ENCODE peak calls at places on chromosomes 2 and 18, in four cellular contexts. One of them, this sample, is unnamed.

GRCh38 chr18:13422541-13423147 is 204.1 kb downstream of the LDLRAD4 start:
- DNase-seq in HepG2: no peak
- DNase-seq in WTC11: no peak
- DNase-seq in K562: no peak
- DNase-seq in this sample: no peak

GRCh38 chr18:56139792-56140254 is 498.6 kb downstream of the TXNL1 start:
- DNase-seq in WTC11: no peak
- DNase-seq in K562: no peak
- DNase-seq in HepG2: no peak
- DNase-seq in this sample: no peak

GRCh38 chr2:128444816-128445532 is 126.3 kb upstream of the HS6ST1 start:
- DNase-seq in WTC11: no peak
- DNase-seq in K562: no peak
- DNase-seq in HepG2: no peak
- DNase-seq in this sample: no peak

GRCh38 chr2:26558271-26559043 is 80.5 kb upstream of the OTOF start:
- DNase-seq in K562: no peak
- DNase-seq in HepG2: no peak
- DNase-seq in WTC11: no peak
- DNase-seq in this sample: no peak

GRCh38 chr2:177281400-177282021 is 17.0 kb upstream of the NFE2L2 start:
- DNase-seq in WTC11: no peak
- DNase-seq in K562: no peak
- DNase-seq in HepG2: no peak
- DNase-seq in this sample: no peak

GRCh38 chr2:217756375-217757107 is 246.3 kb downstream of the TNS1 start:
- DNase-seq in K562: peak; percentile 75
- DNase-seq in HepG2: peak; percentile 29
- DNase-seq in WTC11: peak; percentile 93
- DNase-seq in this sample: peak; percentile 89

GRCh38 chr2:217445726-217446125 is 557.1 kb downstream of the TNS1 start:
- DNase-seq in WTC11: no peak
- DNase-seq in K562: no peak
- DNase-seq in HepG2: no peak
- DNase-seq in this sample: no peak

GRCh38 chr2:104862061-104862941 is 8.4 kb downstream of the POU3F3 start:
- DNase-seq in WTC11: peak; percentile 78
- DNase-seq in K562: no peak
- DNase-seq in HepG2: no peak
- DNase-seq in this sample: no peak

GRCh38 chr2:152762202-152762601 is 43.8 kb downstream of the ARL6IP6 start:
- DNase-seq in WTC11: no peak
- DNase-seq in K562: no peak
- DNase-seq in HepG2: no peak
- DNase-seq in this sample: no peak

GRCh38 chr2:100765481-100765880 is 54.5 kb upstream of the NPAS2 start:
- DNase-seq in HepG2: no peak
- DNase-seq in WTC11: no peak
- DNase-seq in K562: no peak
- DNase-seq in this sample: no peak

GRCh38 chr2:100766806-100767205 is 53.1 kb upstream of the NPAS2 start:
- DNase-seq in K562: no peak
- DNase-seq in WTC11: no peak
- DNase-seq in HepG2: no peak
- DNase-seq in this sample: no peak

GRCh38 chr2:100767224-100767653 is 52.7 kb upstream of the NPAS2 start:
- DNase-seq in K562: no peak
- DNase-seq in HepG2: no peak
- DNase-seq in WTC11: no peak
- DNase-seq in this sample: no peak

GRCh38 chr2:100771125-100771524 is 48.8 kb upstream of the NPAS2 start:
- DNase-seq in HepG2: no peak
- DNase-seq in K562: no peak
- DNase-seq in WTC11: no peak
- DNase-seq in this sample: no peak

GRCh38 chr2:100767810-100768806 is 51.8 kb upstream of the NPAS2 start:
- DNase-seq in HepG2: peak; percentile 76
- DNase-seq in WTC11: no peak
- DNase-seq in K562: no peak
- DNase-seq in this sample: no peak
- TF ChIP-seq SP1 in HepG2: no peak
- TF ChIP-seq SP1 in WTC11: no peak
- TF ChIP-seq SP1 in K562: no peak
- TF ChIP-seq SP1 in this sample: no peak

GRCh38 chr18:57942493-57942892 is 101.5 kb upstream of the NEDD4L start:
- DNase-seq in HepG2: no peak
- DNase-seq in WTC11: no peak
- DNase-seq in K562: no peak
- DNase-seq in this sample: no peak

GRCh38 chr18:57947117-57947516 is 96.9 kb upstream of the NEDD4L start:
- DNase-seq in HepG2: no peak
- DNase-seq in WTC11: no peak
- DNase-seq in K562: no peak
- DNase-seq in this sample: no peak

GRCh38 chr18:57940166-57940565 is 103.9 kb upstream of the NEDD4L start:
- DNase-seq in WTC11: no peak
- DNase-seq in K562: no peak
- DNase-seq in HepG2: no peak
- DNase-seq in this sample: no peak

GRCh38 chr18:57943723-57944122 is 100.3 kb upstream of the NEDD4L start:
- DNase-seq in HepG2: no peak
- DNase-seq in K562: no peak
- DNase-seq in WTC11: no peak
- DNase-seq in this sample: no peak

GRCh38 chr18:57942090-57942489 is 101.9 kb upstream of the NEDD4L start:
- DNase-seq in WTC11: no peak
- DNase-seq in K562: no peak
- DNase-seq in HepG2: no peak
- DNase-seq in this sample: no peak
- TF ChIP-seq ELF4 in WTC11: no peak
- TF ChIP-seq ELF4 in K562: no peak
- TF ChIP-seq ELF4 in HepG2: no peak
- TF ChIP-seq ELF4 in this sample: no peak

GRCh38 chr2:209876211-209876610 is 104.6 kb downstream of the UNC80 start:
- DNase-seq in WTC11: no peak
- DNase-seq in HepG2: no peak
- DNase-seq in K562: no peak
- DNase-seq in this sample: no peak

GRCh38 chr2:209868595-209868994 is 97.0 kb downstream of the UNC80 start:
- DNase-seq in HepG2: no peak
- DNase-seq in K562: no peak
- DNase-seq in WTC11: no peak
- DNase-seq in this sample: no peak

GRCh38 chr2:209875270-209875669 is 103.6 kb downstream of the UNC80 start:
- DNase-seq in WTC11: no peak
- DNase-seq in K562: no peak
- DNase-seq in HepG2: no peak
- DNase-seq in this sample: no peak

GRCh38 chr2:209870067-209870466 is 98.4 kb downstream of the UNC80 start:
- DNase-seq in K562: no peak
- DNase-seq in HepG2: no peak
- DNase-seq in WTC11: no peak
- DNase-seq in this sample: no peak

GRCh38 chr2:209872675-209873074 is 101.0 kb downstream of the UNC80 start:
- DNase-seq in HepG2: peak; percentile 34
- DNase-seq in K562: no peak
- DNase-seq in WTC11: peak; percentile 73
- DNase-seq in this sample: peak; percentile 15
- TF ChIP-seq SP1 in HepG2: no peak
- TF ChIP-seq SP1 in K562: no peak
- TF ChIP-seq SP1 in WTC11: no peak
- TF ChIP-seq SP1 in this sample: no peak

GRCh38 chr2:239266436-239266770 is 134.4 kb downstream of the HDAC4 start:
- DNase-seq in WTC11: no peak
- DNase-seq in K562: no peak
- DNase-seq in HepG2: no peak
- DNase-seq in this sample: no peak

GRCh38 chr2:239264838-239265651 is 135.8 kb downstream of the HDAC4 start:
- DNase-seq in HepG2: no peak
- DNase-seq in WTC11: no peak
- DNase-seq in K562: peak; percentile 56
- DNase-seq in this sample: no peak

GRCh38 chr2:239267411-239267941 is 133.3 kb downstream of the HDAC4 start:
- DNase-seq in WTC11: no peak
- DNase-seq in HepG2: no peak
- DNase-seq in K562: peak; percentile 40
- DNase-seq in this sample: no peak

GRCh38 chr2:239266779-239267410 is 133.9 kb downstream of the HDAC4 start:
- DNase-seq in HepG2: no peak
- DNase-seq in K562: no peak
- DNase-seq in WTC11: no peak
- DNase-seq in this sample: no peak

GRCh38 chr2:239265681-239266435 is 135.0 kb downstream of the HDAC4 start:
- DNase-seq in HepG2: no peak
- DNase-seq in K562: no peak
- DNase-seq in WTC11: no peak
- DNase-seq in this sample: no peak
- TF ChIP-seq ELF4 in HepG2: no peak
- TF ChIP-seq ELF4 in K562: no peak
- TF ChIP-seq ELF4 in WTC11: no peak
- TF ChIP-seq ELF4 in this sample: no peak

GRCh38 chr2:47357475-47357874 is 45.5 kb upstream of the MSH2 start:
- DNase-seq in HepG2: peak; percentile 51
- DNase-seq in K562: peak; percentile 39
- DNase-seq in WTC11: no peak
- DNase-seq in this sample: no peak
- TF ChIP-seq SP1 in HepG2: no peak
- TF ChIP-seq SP1 in K562: no peak
- TF ChIP-seq SP1 in WTC11: no peak
- TF ChIP-seq SP1 in this sample: no peak

GRCh38 chr2:50344509-50345106 is 687.3 kb downstream of the NRXN1 start:
- DNase-seq in K562: no peak
- DNase-seq in HepG2: no peak
- DNase-seq in WTC11: peak; percentile 49
- DNase-seq in this sample: peak; percentile 13
- TF ChIP-seq ELF4 in K562: no peak
- TF ChIP-seq ELF4 in HepG2: no peak
- TF ChIP-seq ELF4 in WTC11: no peak
- TF ChIP-seq ELF4 in this sample: no peak

GRCh38 chr18:34789768-34790344 is 79.8 kb downstream of the DTNA start:
- DNase-seq in HepG2: no peak
- DNase-seq in WTC11: no peak
- DNase-seq in K562: no peak
- DNase-seq in this sample: no peak

GRCh38 chr18:34783485-34783884 is 73.4 kb downstream of the DTNA start:
- DNase-seq in K562: no peak
- DNase-seq in WTC11: no peak
- DNase-seq in HepG2: no peak
- DNase-seq in this sample: no peak

GRCh38 chr18:34787931-34788532 is 77.9 kb downstream of the DTNA start:
- DNase-seq in WTC11: no peak
- DNase-seq in HepG2: peak; percentile 60
- DNase-seq in K562: peak; percentile 57
- DNase-seq in this sample: peak; percentile 74
- TF ChIP-seq SP1 in WTC11: no peak
- TF ChIP-seq SP1 in HepG2: no peak
- TF ChIP-seq SP1 in K562: no peak
- TF ChIP-seq SP1 in this sample: no peak

DNA sequence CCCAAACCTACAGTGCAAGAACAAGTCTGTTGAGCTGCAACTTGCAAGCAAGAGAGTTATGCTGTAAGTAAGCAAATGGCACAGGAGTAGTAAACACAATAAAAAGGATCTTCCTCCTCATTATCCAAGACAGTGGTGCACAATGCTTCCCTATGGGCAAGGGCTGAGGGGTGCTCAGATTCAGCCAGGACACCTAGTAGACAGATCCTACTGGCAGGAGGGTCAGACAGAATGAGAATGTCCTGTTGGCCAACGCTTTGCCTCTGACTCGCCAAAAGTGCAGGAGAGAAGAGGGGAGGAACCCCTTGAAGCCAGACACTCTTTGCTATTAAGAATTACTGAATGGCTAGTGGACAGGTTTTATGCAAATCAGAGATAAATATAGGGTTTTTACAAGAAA is 280.4 kb upstream of the SESTD1 start:
- DNase-seq in WTC11: no peak
- DNase-seq in K562: no peak
- DNase-seq in HepG2: no peak
- DNase-seq in this sample: no peak
- TF ChIP-seq ELF4 in WTC11: no peak
- TF ChIP-seq ELF4 in K562: no peak
- TF ChIP-seq ELF4 in HepG2: no peak
- TF ChIP-seq ELF4 in this sample: no peak

This sample was measured in HEK293T.